ENCODE peak calls at places on chromosomes 12 and 14, in eight cellular contexts. O is breast epithelium, K is H7, F is bronchial epithelial cell, Q is prostate gland, L is hepatocyte, X is Peyer's patch, B is SJSA1. G is an unnamed sample. For H3K27me3, the result is how much of the 10 kb centered on the place peaks cover.

GRCh38 chr14:103143535-103143934 is 20.3 kb downstream of the TNFAIP2 start:
- DNase-seq in K (no peak), X (no peak), F (no peak), O (no peak), B (no peak), L (no peak), Q (no peak), G (no peak)

GRCh38 chr12:7609480-7609879 is 56.2 kb downstream of the APOBEC1 start:
- DNase-seq in B (no peak), F (peak), Q (no peak), O (no peak), K (no peak), L (no peak), X (no peak), G (no peak)

GRCh38 chr14:81070511-81070910 is 115.1 kb downstream of the TSHR start:
- DNase-seq in F (no peak), L (no peak), K (no peak), Q (no peak), O (no peak), B (no peak), X (no peak), G (no peak)

GRCh38 chr14:100122481-100123215 is 36.8 kb downstream of the DEGS2 start:
- DNase-seq in Q (no peak), O (no peak), K (no peak), B (no peak), X (no peak), L (no peak), F (no peak), G (no peak)

GRCh38 chr14:23380197-23381016 is 3.6 kb downstream of the CMTM5 start:
- DNase-seq in B (no peak), K (no peak), O (no peak), L (no peak), X (no peak), Q (no peak), F (no peak), G (no peak)

GRCh38 chr12:76757694-76758093 is 6.2 kb upstream of the ZDHHC17 start:
- DNase-seq in X (no peak), B (no peak), L (no peak), K (no peak), Q (no peak), F (peak), O (no peak), G (no peak)

GRCh38 chr14:65926504-65926903 is 514.0 kb downstream of the FUT8 start:
- DNase-seq in F (no peak), X (no peak), K (peak), Q (no peak), O (no peak), B (no peak), L (no peak), G (no peak)

GRCh38 chr12:5733136-5733755 is 211.8 kb downstream of the ANO2 start:
- DNase-seq in K (no peak), B (no peak), O (no peak), X (no peak), L (no peak), Q (no peak), F (peak), G (no peak)

GRCh38 chr14:54730156-54730961 is 163.4 kb downstream of the SAMD4A start:
- DNase-seq in F (peak), Q (no peak), O (no peak), X (peak), B (no peak), L (no peak), K (no peak), G (no peak)

GRCh38 chr14:79134346-79134745 is 964.2 kb downstream of the NRXN3 start:
- DNase-seq in L (no peak), Q (no peak), F (no peak), K (no peak), O (no peak), B (no peak), X (no peak), G (no peak)

GRCh38 chr14:88005050-88005481 is at the start of gene GPR65:
- DNase-seq in Q (no peak), K (no peak), L (no peak), O (no peak), X (peak), F (no peak), B (no peak), G (no peak)

GRCh38 chr12:27261866-27262265 is 17.8 kb downstream of the STK38L start:
- DNase-seq in K (no peak), F (peak), L (no peak), Q (no peak), X (no peak), O (no peak), B (no peak), G (no peak)

GRCh38 chr14:50920482-50921225 is 23.6 kb downstream of the PYGL start:
- DNase-seq in F (no peak), O (no peak), L (no peak), B (peak), X (no peak), Q (no peak), K (no peak), G (peak)

GRCh38 chr14:22563987-22564386 is 25.0 kb downstream of the DAD1 start:
- DNase-seq in K (no peak), L (no peak), O (no peak), B (no peak), X (peak), F (no peak), Q (no peak), G (no peak)

GRCh38 chr12:119180380-119181040 is 1.8 kb downstream of the HSPB8 start:
- DNase-seq in X (no peak), F (peak), L (peak), Q (no peak), O (no peak), B (no peak), K (no peak), G (no peak)

GRCh38 chr14:21431126-21431525 is 24.8 kb downstream of the CHD8 start:
- DNase-seq in B (no peak), O (no peak), Q (peak), X (no peak), K (no peak), F (no peak), L (no peak), G (no peak)
- H3K27me3 ChIP-seq in B (under half), O (under half), Q (under half), X (under half), K (under half), F (under half), L (under half), G (under half)

DNA sequence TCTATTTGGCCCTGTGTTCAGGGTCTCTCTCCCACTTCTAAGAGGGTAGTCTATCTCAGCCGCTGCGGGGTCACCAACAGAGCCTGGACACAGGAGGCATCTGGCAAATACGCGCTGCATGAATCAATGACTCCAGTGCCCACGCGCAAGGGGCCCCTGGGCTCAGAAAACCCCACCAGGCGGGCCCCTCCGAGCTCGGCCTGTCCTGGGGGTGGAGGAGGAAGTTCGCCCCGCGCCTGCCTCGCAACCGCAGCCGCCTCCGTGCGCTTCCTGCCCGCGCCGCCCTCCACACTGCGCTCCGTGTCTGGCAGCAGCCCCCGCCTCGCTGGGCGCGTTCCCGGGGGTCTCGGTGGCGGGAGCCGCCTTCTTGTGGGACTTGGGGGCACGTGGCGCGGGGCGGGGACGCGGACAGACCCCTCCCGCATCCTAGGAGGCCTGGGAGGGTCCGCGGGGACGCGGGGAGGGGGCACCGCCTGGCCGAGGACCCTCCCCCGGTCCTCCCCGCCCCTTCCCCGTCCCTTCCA is 811 bp upstream of the FBRSL1 start:
- DNase-seq in F (no peak), K (no peak), B (no peak), Q (no peak), O (no peak), X (peak), L (peak), G (no peak)
- H3K4me3 ChIP-seq in F (peak), K (peak), B (peak), Q (peak), O (peak), X (peak), L (peak), G (peak)

DNA sequence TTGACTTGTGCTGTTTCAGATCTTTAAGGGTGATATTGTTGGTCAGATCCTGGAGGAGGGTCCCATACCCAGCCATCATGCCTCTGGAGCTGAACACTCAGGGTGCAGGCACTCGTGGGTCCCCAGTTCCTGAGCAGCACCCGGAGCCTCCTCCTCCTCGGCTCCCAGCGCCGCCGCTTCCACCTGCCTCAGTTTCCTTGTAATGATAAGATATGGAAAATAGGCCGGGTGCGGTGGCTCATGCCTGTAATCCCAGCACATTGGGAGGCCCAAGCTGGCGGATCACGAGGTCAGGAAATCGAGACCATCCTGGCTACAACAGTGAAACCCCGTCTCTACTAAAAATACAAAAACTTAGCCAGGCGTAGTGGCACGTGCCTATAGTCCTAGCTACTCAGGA is 20.2 kb upstream of the AEBP2 start:
- DNase-seq in F (no peak), B (peak), L (no peak), Q (no peak), O (no peak), K (no peak), X (no peak), G (no peak)
- H3K27me3 ChIP-seq in F (under half), B (under half), L (under half), Q (under half), O (under half), K (under half), X (under half), G (under half)

GRCh38 chr12:106581543-106582263 is 1.1 kb upstream of the RFX4 start:
- DNase-seq in K (peak), B (no peak), Q (no peak), O (no peak), F (no peak), X (no peak), L (peak), G (peak)

GRCh38 chr12:106584104-106585064 is 1.6 kb downstream of the RFX4 start:
- DNase-seq in Q (no peak), F (no peak), K (peak), L (no peak), X (no peak), B (no peak), O (no peak), G (peak)

GRCh38 chr12:106582264-106582591 is 576 bp upstream of the RFX4 start:
- DNase-seq in O (no peak), F (no peak), B (no peak), Q (no peak), K (peak), X (no peak), L (no peak), G (no peak)

GRCh38 chr12:106583578-106584103 is 837 bp downstream of the RFX4 start:
- DNase-seq in B (no peak), L (peak), F (no peak), O (no peak), X (no peak), Q (no peak), K (peak), G (peak)

GRCh38 chr12:106582661-106583577 is at the start of gene RFX4:
- DNase-seq in K (peak), F (no peak), Q (no peak), X (no peak), L (no peak), B (no peak), O (no peak), G (no peak)
- H3K4me3 ChIP-seq in K (peak), F (no peak), Q (no peak), X (no peak), L (no peak), B (peak), O (peak), G (peak)

GRCh38 chr14:72186461-72187035 is 254.3 kb downstream of the RGS6 start:
- DNase-seq in L (peak), K (no peak), B (no peak), X (no peak), O (no peak), Q (no peak), F (no peak), G (no peak)
- H3K27me3 ChIP-seq in L (under half), K (under half), B (under half), X (under half), O (under half), Q (under half), F (under half), G (under half)

GRCh38 chr14:101557811-101558738 is 3.2 kb upstream of the DIO3 start:
- DNase-seq in B (no peak), X (no peak), L (peak), F (no peak), K (peak), O (no peak), Q (no peak), G (no peak)

GRCh38 chr14:101560534-101561113 is 671 bp upstream of the DIO3 start:
- DNase-seq in X (no peak), K (peak), B (no peak), O (no peak), L (no peak), Q (no peak), F (no peak), G (no peak)

GRCh38 chr14:101558739-101559240 is 2.5 kb upstream of the DIO3 start:
- DNase-seq in B (no peak), X (no peak), L (no peak), O (no peak), K (no peak), Q (no peak), F (no peak), G (no peak)

GRCh38 chr14:101559624-101560533 is 1.4 kb upstream of the DIO3 start:
- DNase-seq in O (no peak), B (no peak), Q (no peak), K (peak), X (no peak), F (no peak), L (peak), G (peak)

DNA sequence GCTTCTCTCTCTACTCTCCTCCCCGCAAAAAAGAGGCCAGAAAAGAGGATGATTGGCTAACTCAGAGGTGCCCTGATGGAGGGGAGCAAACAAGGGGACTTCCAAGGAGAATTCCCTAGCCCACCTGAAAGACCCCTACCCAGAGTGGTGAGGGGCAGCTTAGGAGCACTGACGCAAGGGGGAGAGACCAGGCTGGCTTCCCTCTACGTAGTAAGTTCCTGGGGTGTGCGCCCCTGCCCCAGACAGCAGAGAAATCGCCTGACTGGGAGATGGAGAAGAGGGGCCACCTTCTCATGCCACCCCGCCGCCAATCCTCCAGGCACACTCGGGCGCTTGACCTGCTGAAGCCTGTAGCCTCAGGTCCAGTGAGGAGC is 2.1 kb upstream of the DIO3 start:
- DNase-seq in B (no peak), F (no peak), Q (no peak), X (no peak), L (no peak), O (no peak), K (no peak), G (no peak)
- H3K4me3 ChIP-seq in B (no peak), F (no peak), Q (peak), X (peak), L (peak), O (peak), K (peak), G (peak)